ENCODE peak calls at places on chromosomes 7 and 10, in eight cellular contexts. J is mammary epithelial cell, D is ovary, N is pancreas, C is lung, S is psoas muscle, W is BE2C, P is cardiac muscle cell. Z is an unnamed sample. For H3K4me1, the result is how much of the 10 kb centered on the place peaks cover.

GRCh38 chr7:158564648-158565005 is 23.0 kb downstream of the PTPRN2 start:
- DNase-seq in J (no peak), P (no peak), S (no peak), D (no peak), N (no peak), W (no peak), C (no peak), Z (no peak)

GRCh38 chr10:117736655-117737054 is 194.1 kb downstream of the EMX2 start:
- DNase-seq in N (no peak), J (no peak), W (no peak), C (no peak), S (peak), P (no peak), D (no peak), Z (no peak)

GRCh38 chr10:79049931-79050895 is 18.6 kb upstream of the ZMIZ1 start:
- DNase-seq in W (no peak), C (no peak), S (peak), N (peak), J (no peak), D (peak), P (no peak), Z (no peak)

GRCh38 chr7:35519971-35520809 is 174.7 kb downstream of the HERPUD2 start:
- DNase-seq in W (peak), S (peak), C (peak), N (peak), J (peak), P (peak), D (peak), Z (no peak)

GRCh38 chr7:2313450-2314208 is 612 bp downstream of the SNX8 start:
- DNase-seq in W (no peak), D (no peak), C (no peak), S (no peak), N (no peak), J (peak), P (no peak), Z (no peak)

GRCh38 chr7:132571970-132572369 is 4.3 kb downstream of the PLXNA4 start:
- DNase-seq in D (no peak), W (no peak), P (no peak), J (no peak), S (no peak), N (no peak), C (no peak), Z (no peak)

GRCh38 chr7:129785457-129786178 is 167.1 kb downstream of the UBE2H start:
- DNase-seq in N (no peak), W (no peak), J (no peak), S (no peak), C (no peak), P (no peak), D (no peak), Z (no peak)

GRCh38 chr10:90167174-90168064 is 466.0 kb downstream of the KIF20B start:
- DNase-seq in P (peak), C (no peak), J (peak), W (no peak), N (no peak), D (no peak), S (no peak), Z (no peak)

GRCh38 chr7:156194813-156195212 is 382.6 kb upstream of the SHH start:
- DNase-seq in N (no peak), C (no peak), S (no peak), W (no peak), J (no peak), D (no peak), P (no peak), Z (no peak)

GRCh38 chr7:133293390-133294110 is 40.7 kb downstream of the EXOC4 start:
- DNase-seq in P (no peak), S (no peak), C (no peak), N (no peak), D (no peak), W (peak), J (no peak), Z (no peak)

GRCh38 chr7:5472432-5473315 is 49.0 kb upstream of the TNRC18 start:
- DNase-seq in J (no peak), C (no peak), D (no peak), N (no peak), W (no peak), P (no peak), S (no peak), Z (no peak)

GRCh38 chr7:10346032-10346431 is 627.6 kb upstream of the PHF14 start:
- DNase-seq in P (no peak), J (no peak), W (no peak), S (no peak), C (no peak), N (no peak), D (no peak), Z (no peak)

GRCh38 chr7:94064541-94065191 is 60.5 kb upstream of the BET1 start:
- DNase-seq in C (no peak), N (no peak), P (peak), D (no peak), W (no peak), S (no peak), J (no peak), Z (no peak)

GRCh38 chr7:105860793-105861192 is 15.6 kb downstream of the ATXN7L1 start:
- DNase-seq in J (no peak), C (no peak), W (no peak), P (no peak), N (no peak), D (no peak), S (no peak), Z (no peak)

GRCh38 chr10:76721891-76722505 is 915.6 kb downstream of the KCNMA1 start:
- DNase-seq in J (no peak), N (no peak), P (no peak), S (no peak), D (no peak), W (no peak), C (no peak), Z (no peak)

GRCh38 chr10:71660313-71660712 is 59.3 kb downstream of the C10orf105 start:
- DNase-seq in P (no peak), D (no peak), N (no peak), W (no peak), S (no peak), J (no peak), C (no peak), Z (no peak)

GRCh38 chr7:5354460-5355279 is 69.0 kb downstream of the TNRC18 start:
- DNase-seq in W (peak), J (peak), D (peak), N (peak), S (peak), C (no peak), P (peak), Z (no peak)

GRCh38 chr7:146116452-146117219 is at the start of gene CNTNAP2:
- DNase-seq in J (no peak), S (peak), W (peak), D (no peak), C (no peak), P (peak), N (no peak), Z (no peak)

GRCh38 chr7:150383710-150384397 is 4.7 kb downstream of the ZNF775 start:
- DNase-seq in P (no peak), D (no peak), N (no peak), S (no peak), W (peak), J (no peak), C (no peak), Z (no peak)

GRCh38 chr7:157284229-157285014 is 52.4 kb upstream of the DNAJB6 start:
- DNase-seq in J (no peak), S (no peak), C (no peak), N (no peak), P (no peak), D (no peak), W (no peak), Z (no peak)

GRCh38 chr10:70528726-70529362 is 50.3 kb downstream of the PALD1 start:
- DNase-seq in W (peak), P (peak), C (no peak), D (no peak), S (no peak), N (no peak), J (peak), Z (no peak)

GRCh38 chr10:50991496-50992355 is 82.6 kb upstream of the PRKG1 start:
- DNase-seq in J (no peak), P (peak), W (no peak), D (peak), S (peak), N (peak), C (peak), Z (no peak)

GRCh38 chr7:1532456-1533254 is 2.2 kb downstream of the MAFK start:
- DNase-seq in J (peak), N (peak), W (peak), D (peak), S (peak), P (peak), C (peak), Z (peak)

GRCh38 chr10:60903096-60903495 is 40.9 kb downstream of the RHOBTB1 start:
- DNase-seq in P (no peak), S (no peak), N (no peak), W (no peak), D (no peak), C (no peak), J (no peak), Z (no peak)

GRCh38 chr10:20624642-20625041 is 272.5 kb downstream of the NEBL start:
- DNase-seq in C (no peak), N (no peak), J (no peak), D (no peak), W (no peak), S (peak), P (peak), Z (no peak)

GRCh38 chr10:66916030-66916429 is 9.8 kb upstream of the LRRTM3 start:
- DNase-seq in N (no peak), J (no peak), P (no peak), W (no peak), C (no peak), D (no peak), S (no peak), Z (no peak)

GRCh38 chr7:105205592-105206211 is 183.0 kb downstream of the SRPK2 start:
- DNase-seq in W (no peak), P (no peak), S (no peak), N (no peak), C (no peak), D (no peak), J (no peak), Z (no peak)

GRCh38 chr10:12719365-12719764 is 282.1 kb downstream of the CCDC3 start:
- DNase-seq in S (peak), W (no peak), C (peak), J (peak), P (peak), D (no peak), N (no peak), Z (no peak)

GRCh38 chr10:101624526-101625102 is 36.5 kb downstream of the DPCD start:
- DNase-seq in C (no peak), P (peak), W (no peak), S (no peak), N (no peak), D (no peak), J (no peak), Z (no peak)

GRCh38 chr7:27992092-27992491 is 188.5 kb downstream of the JAZF1 start:
- DNase-seq in P (no peak), W (no peak), D (no peak), S (no peak), J (no peak), N (no peak), C (no peak), Z (no peak)

GRCh38 chr10:132574783-132575319 is 37.3 kb downstream of the INPP5A start:
- DNase-seq in N (no peak), P (peak), W (no peak), J (no peak), D (no peak), S (no peak), C (no peak), Z (no peak)

GRCh38 chr7:32042900-32043299 is 27.3 kb downstream of the PDE1C start:
- DNase-seq in W (no peak), C (no peak), D (no peak), S (no peak), N (no peak), P (no peak), J (no peak), Z (no peak)

GRCh38 chr7:26348987-26349809 is 57.5 kb downstream of the SNX10 start:
- DNase-seq in W (no peak), S (no peak), J (peak), C (no peak), P (no peak), D (no peak), N (no peak), Z (no peak)

GRCh38 chr7:74290999-74291441 is 1.8 kb downstream of the CLIP2 start:
- DNase-seq in J (no peak), N (no peak), C (no peak), P (no peak), S (no peak), W (no peak), D (no peak), Z (no peak)
- H3K4me1 ChIP-seq in J (under half), N (under half), C (under half), P (under half), S (under half), W (under half), D (under half), Z (half or more)

DNA sequence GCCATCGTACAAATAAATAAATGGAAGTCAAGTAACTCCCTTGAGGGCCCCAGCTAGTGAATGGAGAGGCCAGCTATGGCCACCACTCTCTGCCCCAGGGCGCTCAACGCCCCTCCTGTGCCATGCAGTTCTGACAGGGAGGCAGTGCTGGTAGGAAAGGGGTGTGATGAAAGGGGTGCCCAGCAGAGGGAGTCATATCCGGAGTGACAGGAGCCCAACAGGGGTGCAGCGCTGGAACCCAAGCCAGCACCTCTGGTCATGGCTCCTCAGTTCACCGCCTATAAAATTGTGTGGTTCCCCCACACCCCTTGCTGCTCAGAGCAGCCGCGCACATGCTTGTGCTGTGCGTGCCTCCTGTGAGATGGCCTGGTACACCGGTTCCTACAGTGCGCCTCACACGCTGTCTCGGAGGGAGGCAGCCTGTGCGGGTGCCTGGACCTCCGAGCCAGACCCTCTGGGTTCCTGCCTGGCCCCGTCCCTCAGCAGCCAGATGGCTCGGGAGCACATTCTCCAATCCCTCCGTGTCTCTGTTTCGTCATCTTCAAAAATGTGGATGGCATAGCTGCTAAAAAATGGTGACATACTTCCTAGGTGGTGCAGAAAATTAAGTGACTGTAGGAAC is 125.6 kb downstream of the EGFR start:
- DNase-seq in C (no peak), J (no peak), P (no peak), D (no peak), W (peak), N (no peak), S (no peak), Z (peak)
- TF ChIP-seq CTCF in C (no peak), J (peak), P (no peak), D (no peak), W (peak), N (no peak), S (peak), Z (no peak)

GRCh38 chr10:6086375-6087233 is 2.2 kb upstream of the RBM17 start:
- DNase-seq in N (peak), C (peak), D (peak), S (peak), P (peak), W (peak), J (peak), Z (peak)

GRCh38 chr10:6080417-6080973 is 8.3 kb upstream of the RBM17 start:
- DNase-seq in P (no peak), W (no peak), D (no peak), S (no peak), C (no peak), N (no peak), J (no peak), Z (no peak)

GRCh38 chr10:6082496-6083395 is 6.1 kb upstream of the RBM17 start:
- DNase-seq in W (no peak), D (no peak), S (no peak), N (no peak), P (peak), J (no peak), C (no peak), Z (no peak)

GRCh38 chr10:6088721-6089333 is at the start of gene RBM17:
- DNase-seq in W (peak), D (peak), P (peak), J (peak), N (peak), C (peak), S (peak), Z (peak)

DNA sequence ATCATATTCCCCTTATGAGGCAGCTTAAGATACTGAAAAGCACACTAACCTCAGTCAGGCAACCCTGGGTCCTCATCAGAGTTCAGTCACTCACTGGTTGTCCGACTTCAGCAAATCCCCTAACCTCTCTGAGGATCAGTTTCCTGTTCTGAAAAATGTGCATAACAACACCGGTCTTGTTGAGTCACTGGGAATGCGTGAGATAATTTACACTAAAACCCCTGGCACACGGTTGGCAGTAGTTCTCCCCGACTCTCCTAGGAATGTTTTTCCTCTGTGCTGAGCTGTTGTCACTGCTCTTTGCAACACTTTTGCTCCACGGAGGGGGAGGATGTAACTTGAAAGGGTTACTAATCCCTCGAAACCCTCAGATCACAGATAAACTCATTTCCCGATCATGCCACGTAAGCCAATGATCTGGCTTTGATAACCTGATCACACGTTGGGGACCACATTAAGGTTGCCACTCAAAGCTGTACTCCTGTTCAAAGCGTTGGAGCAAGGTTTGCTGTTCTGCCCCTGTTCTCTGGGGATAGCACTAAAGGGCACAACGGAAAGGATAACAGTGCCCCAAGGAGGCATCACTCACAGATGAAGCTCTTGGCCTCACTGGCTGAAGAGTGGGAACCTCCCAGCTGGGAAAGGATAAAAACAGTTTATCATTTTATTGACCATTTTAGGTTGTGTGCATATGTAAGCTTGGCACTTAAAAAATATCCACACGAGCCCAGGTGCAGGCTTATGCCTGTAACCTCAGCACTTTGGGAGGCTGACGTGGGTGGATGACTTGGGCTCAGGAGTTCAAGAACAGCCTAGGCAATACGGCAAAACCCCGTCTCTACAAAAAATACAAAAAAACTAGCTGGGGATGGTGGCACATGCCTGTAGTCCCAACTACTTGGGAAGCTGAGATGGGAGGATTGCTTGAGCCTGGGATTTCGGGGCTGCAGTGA is 5.0 kb upstream of the RBM17 start:
- DNase-seq in C (no peak), D (no peak), J (no peak), S (no peak), P (peak), N (no peak), W (no peak), Z (no peak)
- H3K4me1 ChIP-seq in C (under half), D (under half), J (under half), S (under half), P (under half), N (under half), W (under half), Z (under half)

GRCh38 chr7:44062180-44062902 is 3.0 kb downstream of the PGAM2 start:
- DNase-seq in W (peak), C (no peak), S (peak), J (no peak), P (no peak), D (peak), N (no peak), Z (no peak)
- TF ChIP-seq CTCF in W (no peak), C (no peak), S (no peak), J (no peak), P (no peak), D (no peak), N (no peak), Z (no peak)

DNA sequence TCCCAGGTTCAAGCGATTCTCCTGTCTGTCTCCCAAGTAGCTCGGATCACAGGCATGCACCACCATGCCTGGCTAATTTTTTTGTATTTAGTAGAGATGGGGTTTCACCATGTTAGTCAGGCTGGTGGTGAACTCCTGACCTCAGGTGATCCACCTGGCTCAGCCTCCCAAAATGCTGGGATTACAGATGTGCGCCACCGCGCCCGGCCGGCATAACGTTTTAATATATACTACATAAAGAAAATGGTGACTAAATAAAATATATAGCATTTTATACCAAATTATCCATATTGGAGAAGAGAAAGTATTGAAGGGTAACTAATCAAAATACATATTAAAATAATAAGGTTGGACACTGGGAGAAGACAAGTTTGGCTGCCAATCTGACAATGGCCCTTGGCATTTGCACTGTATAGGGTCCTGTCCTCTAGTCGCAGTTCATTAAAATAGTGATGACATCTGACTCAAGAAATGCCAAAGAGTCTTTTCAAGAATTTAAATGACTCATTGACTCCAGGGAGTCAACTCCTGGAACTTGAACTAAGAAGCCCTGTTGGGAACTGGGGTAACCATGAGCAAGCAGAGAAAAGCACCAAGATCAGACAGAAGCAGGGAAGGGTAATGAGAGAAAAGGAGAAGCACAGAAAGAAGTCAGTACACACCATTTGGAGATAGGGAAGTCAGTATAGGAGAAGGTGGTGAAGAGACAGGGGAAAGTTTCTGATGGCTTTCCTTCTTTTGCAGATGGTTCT is 91.1 kb downstream of the CH25H start:
- DNase-seq in J (peak), S (no peak), N (no peak), W (no peak), P (peak), D (no peak), C (no peak), Z (no peak)
- H3K4me1 ChIP-seq in J (under half), S (under half), N (under half), W (under half), P (under half), D (under half), C (under half), Z (under half)

GRCh38 chr7:80916770-80917681 is 1.8 kb downstream of the SEMA3C start:
- DNase-seq in W (no peak), N (no peak), D (no peak), J (peak), P (peak), S (no peak), C (no peak), Z (no peak)
- TF ChIP-seq CTCF in W (peak), N (no peak), D (no peak), J (peak), P (peak), S (peak), C (no peak), Z (peak)

DNA sequence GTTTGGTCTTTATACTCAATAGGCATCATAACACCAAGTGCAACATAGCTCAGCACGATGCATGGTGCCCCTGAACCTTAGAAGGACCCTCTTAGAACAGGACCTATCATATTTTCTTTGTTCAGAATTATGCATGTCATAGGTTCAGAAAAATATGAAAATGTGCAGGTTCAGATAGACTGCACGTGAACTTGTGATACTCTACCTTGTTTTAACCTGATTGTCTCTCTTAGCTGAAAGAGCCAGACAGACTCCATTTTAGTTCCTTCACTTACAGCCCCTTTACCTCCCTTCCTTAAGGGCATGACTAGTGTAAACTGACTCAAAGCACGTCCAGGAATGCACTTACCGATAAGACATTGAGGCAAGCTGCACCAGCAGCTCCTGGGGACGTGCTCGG is 35.1 kb downstream of the MYOF start:
- DNase-seq in S (no peak), D (no peak), C (no peak), N (no peak), J (no peak), P (no peak), W (no peak), Z (no peak)
- H3K4me1 ChIP-seq in S (under half), D (under half), C (under half), N (under half), J (under half), P (under half), W (under half), Z (under half)